ENCODE peak calls at places on chromosomes 11 and 22, in five cellular contexts. S, G, T, I and E are unnamed samples.

GRCh38 chr22:23414727-23415489 is 165.2 kb downstream of the IGLL1 start:
- DNase-seq in S (no peak), G (peak; percentile 58), T (no peak), I (no peak), E (no peak)

GRCh38 chr11:105000167-105000566 is 22.8 kb downstream of the CASP5 start:
- DNase-seq in S (no peak), G (no peak), T (no peak), I (no peak), E (no peak)

GRCh38 chr11:120028181-120028935 is 109.6 kb downstream of the TRIM29 start:
- DNase-seq in S (no peak), G (no peak), T (no peak), I (no peak), E (no peak)

GRCh38 chr11:120925944-120926343 is 98.0 kb upstream of the TBCEL start:
- DNase-seq in S (no peak), G (no peak), T (no peak), I (no peak), E (no peak)

GRCh38 chr22:41674941-41675340 is 13.7 kb downstream of the SNU13 start:
- DNase-seq in S (no peak), G (peak; percentile 42), T (no peak), I (no peak), E (no peak)

GRCh38 chr11:132595711-132596111 is 936.6 kb downstream of the OPCML start:
- DNase-seq in S (no peak), G (no peak), T (no peak), I (no peak), E (no peak)

GRCh38 chr11:31815743-31816466 is 4.8 kb upstream of the PAX6 start:
- DNase-seq in S (no peak), G (no peak), T (no peak), I (no peak), E (no peak)

GRCh38 chr11:88175004-88175706 is at the start of gene RAB38:
- DNase-seq in S (no peak), G (peak; percentile 88), T (no peak), I (peak; percentile 50), E (no peak)

GRCh38 chr11:66492161-66492865 is 12.1 kb downstream of the DPP3 start:
- DNase-seq in S (no peak), G (no peak), T (peak; percentile 44), I (no peak), E (no peak)

GRCh38 chr22:21594865-21595452 is 27.4 kb downstream of the UBE2L3 start:
- DNase-seq in S (no peak), G (no peak), T (no peak), I (no peak), E (no peak)

GRCh38 chr11:69640995-69641581 is at the start of gene CCND1:
- DNase-seq in S (no peak), G (peak; percentile 88), T (no peak), I (peak; percentile 71), E (no peak)

GRCh38 chr11:7004482-7004881 is 15.7 kb downstream of the ZNF214 start:
- DNase-seq in S (no peak), G (no peak), T (no peak), I (no peak), E (no peak)

GRCh38 chr22:28430656-28431055 is 249.0 kb downstream of the TTC28 start:
- DNase-seq in S (no peak), G (no peak), T (no peak), I (no peak), E (no peak)

GRCh38 chr11:134411887-134412507 is at the start of gene B3GAT1:
- DNase-seq in S (no peak), G (no peak), T (no peak), I (no peak), E (no peak)

GRCh38 chr22:21626735-21627469 is 2.9 kb downstream of the YDJC start:
- DNase-seq in S (no peak), G (no peak), T (no peak), I (no peak), E (no peak)

GRCh38 chr22:48652796-48653195 is 1174.9 kb downstream of the BRD1 start:
- DNase-seq in S (no peak), G (no peak), T (no peak), I (no peak), E (no peak)

GRCh38 chr22:48651981-48652538 is 1175.6 kb downstream of the BRD1 start:
- DNase-seq in S (no peak), G (no peak), T (no peak), I (no peak), E (no peak)

GRCh38 chr22:48653929-48654328 is 1173.7 kb downstream of the BRD1 start:
- DNase-seq in S (no peak), G (no peak), T (no peak), I (no peak), E (no peak)

GRCh38 chr22:48653306-48653705 is 1174.4 kb downstream of the BRD1 start:
- DNase-seq in S (no peak), G (no peak), T (no peak), I (no peak), E (no peak)

GRCh38 chr22:48654492-48654891 is 1173.2 kb downstream of the BRD1 start:
- DNase-seq in S (no peak), G (no peak), T (no peak), I (no peak), E (no peak)
- TF ChIP-seq CTCF in S (no peak), G (no peak), T (no peak), I (no peak), E (no peak)

GRCh38 chr11:16883179-16883578 is 131.0 kb downstream of the PLEKHA7 start:
- DNase-seq in S (no peak), G (no peak), T (no peak), I (no peak), E (no peak)
- TF ChIP-seq CTCF in S (peak; percentile 25), G (peak; percentile 22), T (no peak), I (no peak), E (peak; percentile 16)

GRCh38 chr11:113377606-113378005 is 10.0 kb upstream of the ANKK1 start:
- DNase-seq in S (no peak), G (no peak), T (no peak), I (no peak), E (no peak)
- TF ChIP-seq CTCF in S (no peak), G (no peak), T (no peak), I (no peak), E (no peak)

DNA sequence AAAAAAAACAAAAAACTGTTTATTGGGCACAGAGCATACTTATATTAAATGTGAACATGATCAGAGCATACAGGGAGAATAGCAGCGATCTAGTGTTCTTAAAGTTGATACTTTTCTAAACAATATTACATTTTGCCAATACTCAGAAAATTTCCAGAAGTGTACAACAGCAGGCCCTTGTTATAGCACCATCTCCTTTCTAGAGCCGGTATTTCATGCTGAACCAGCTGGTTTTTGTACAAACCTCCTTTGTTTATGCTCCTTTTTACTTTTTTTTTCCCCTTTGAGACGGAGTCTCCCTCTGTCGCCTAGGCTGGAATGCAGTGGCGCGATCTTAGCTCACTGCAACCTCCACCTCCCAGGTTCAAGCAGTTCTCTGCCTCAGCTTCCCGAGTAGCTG is 90.7 kb downstream of the PPP6R3 start:
- DNase-seq in S (no peak), G (no peak), T (no peak), I (no peak), E (no peak)
- TF ChIP-seq CTCF in S (no peak), G (no peak), T (no peak), I (no peak), E (no peak)

GRCh38 chr11:10415817-10416392 is 39.2 kb upstream of the AMPD3 start:
- DNase-seq in S (no peak), G (no peak), T (no peak), I (no peak), E (no peak)
- TF ChIP-seq CTCF in S (peak; percentile 9), G (no peak), T (peak; percentile 21), I (no peak), E (no peak)

DNA sequence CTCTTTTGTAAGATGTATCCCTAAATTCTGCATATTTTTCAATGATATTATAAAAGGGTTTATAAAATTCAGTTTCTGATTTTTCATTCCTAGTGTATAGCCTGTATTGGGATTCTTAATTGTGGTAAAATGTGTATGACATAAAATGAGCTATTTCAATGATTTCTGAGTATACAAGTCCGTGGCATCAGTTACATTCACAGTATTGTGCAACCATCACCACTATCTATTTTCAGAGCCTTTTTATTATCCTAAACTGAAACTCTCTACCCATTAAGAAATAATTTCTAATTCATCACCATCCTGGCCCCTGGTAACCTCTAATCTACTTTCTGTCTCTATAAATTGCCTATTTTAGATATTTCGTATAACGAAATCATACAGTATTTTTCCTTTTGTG is 39.8 kb downstream of the EIF3F start:
- DNase-seq in S (no peak), G (no peak), T (no peak), I (no peak), E (no peak)
- TF ChIP-seq CTCF in S (no peak), G (no peak), T (no peak), I (no peak), E (no peak)